ENCODE peak calls at places on chromosomes 16 and 17, in eight cellular contexts. One of them, this sample, is unnamed.

GRCh38 chr17:64632606-64633005 is 29.5 kb downstream of the SMURF2 start:
- DNase-seq in SK-N-SH: no peak
- DNase-seq in A549: no peak
- DNase-seq in tibial nerve: no peak
- DNase-seq in H1: no peak
- DNase-seq in transverse colon: no peak
- DNase-seq in K562: no peak
- DNase-seq in suprapubic skin: no peak
- DNase-seq in this sample: no peak

GRCh38 chr17:77213778-77214132 is 73.0 kb downstream of the SEC14L1 start:
- DNase-seq in A549: no peak
- DNase-seq in transverse colon: no peak
- DNase-seq in suprapubic skin: no peak
- DNase-seq in SK-N-SH: peak
- DNase-seq in tibial nerve: no peak
- DNase-seq in K562: no peak
- DNase-seq in H1: no peak
- DNase-seq in this sample: no peak

GRCh38 chr17:42098747-42099399 is 600 bp upstream of the ZNF385C start:
- DNase-seq in transverse colon: no peak
- DNase-seq in H1: peak
- DNase-seq in K562: no peak
- DNase-seq in SK-N-SH: peak
- DNase-seq in suprapubic skin: no peak
- DNase-seq in tibial nerve: no peak
- DNase-seq in A549: no peak
- DNase-seq in this sample: peak

GRCh38 chr16:53372942-53373871 is 61.1 kb upstream of the RBL2 start:
- DNase-seq in A549: peak
- DNase-seq in SK-N-SH: peak
- DNase-seq in K562: peak
- DNase-seq in transverse colon: peak
- DNase-seq in suprapubic skin: no peak
- DNase-seq in tibial nerve: no peak
- DNase-seq in H1: peak
- DNase-seq in this sample: no peak

GRCh38 chr16:75591001-75591852 is 25.0 kb downstream of the GABARAPL2 start:
- DNase-seq in SK-N-SH: peak
- DNase-seq in K562: no peak
- DNase-seq in transverse colon: peak
- DNase-seq in A549: no peak
- DNase-seq in suprapubic skin: no peak
- DNase-seq in tibial nerve: peak
- DNase-seq in H1: no peak
- DNase-seq in this sample: peak

GRCh38 chr17:56833023-56833811 is 503 bp downstream of the C17orf67 start:
- DNase-seq in suprapubic skin: no peak
- DNase-seq in transverse colon: peak
- DNase-seq in SK-N-SH: peak
- DNase-seq in tibial nerve: peak
- DNase-seq in H1: peak
- DNase-seq in A549: peak
- DNase-seq in K562: peak
- DNase-seq in this sample: peak

GRCh38 chr17:8163978-8164814 is 1.4 kb upstream of the VAMP2 start:
- DNase-seq in SK-N-SH: no peak
- DNase-seq in tibial nerve: peak
- DNase-seq in K562: peak
- DNase-seq in suprapubic skin: no peak
- DNase-seq in H1: no peak
- DNase-seq in A549: peak
- DNase-seq in transverse colon: peak
- DNase-seq in this sample: peak

GRCh38 chr17:74531231-74531761 is at the start of gene CD300LB:
- DNase-seq in tibial nerve: no peak
- DNase-seq in transverse colon: no peak
- DNase-seq in SK-N-SH: no peak
- DNase-seq in H1: no peak
- DNase-seq in K562: no peak
- DNase-seq in A549: no peak
- DNase-seq in suprapubic skin: peak
- DNase-seq in this sample: no peak

GRCh38 chr17:50501054-50501453 is 7.2 kb upstream of the MYCBPAP start:
- DNase-seq in H1: no peak
- DNase-seq in SK-N-SH: peak
- DNase-seq in suprapubic skin: no peak
- DNase-seq in tibial nerve: peak
- DNase-seq in A549: peak
- DNase-seq in K562: peak
- DNase-seq in transverse colon: peak
- DNase-seq in this sample: no peak

GRCh38 chr17:78137392-78138203 is 7.0 kb downstream of the TMC8 start:
- DNase-seq in SK-N-SH: peak
- DNase-seq in suprapubic skin: peak
- DNase-seq in transverse colon: peak
- DNase-seq in H1: peak
- DNase-seq in tibial nerve: no peak
- DNase-seq in A549: peak
- DNase-seq in K562: peak
- DNase-seq in this sample: peak

GRCh38 chr17:15121426-15121825 is 143.7 kb downstream of the PMP22 start:
- DNase-seq in suprapubic skin: no peak
- DNase-seq in tibial nerve: no peak
- DNase-seq in H1: no peak
- DNase-seq in A549: no peak
- DNase-seq in K562: no peak
- DNase-seq in SK-N-SH: no peak
- DNase-seq in transverse colon: no peak
- DNase-seq in this sample: no peak

GRCh38 chr17:47957591-47958490 is at the start of gene PRR15L:
- DNase-seq in suprapubic skin: no peak
- DNase-seq in K562: no peak
- DNase-seq in transverse colon: peak
- DNase-seq in H1: peak
- DNase-seq in tibial nerve: no peak
- DNase-seq in A549: no peak
- DNase-seq in SK-N-SH: no peak
- DNase-seq in this sample: no peak

GRCh38 chr16:76837872-76838271 is 353.1 kb upstream of the MON1B start:
- DNase-seq in H1: no peak
- DNase-seq in suprapubic skin: no peak
- DNase-seq in SK-N-SH: no peak
- DNase-seq in transverse colon: no peak
- DNase-seq in A549: no peak
- DNase-seq in tibial nerve: no peak
- DNase-seq in K562: no peak
- DNase-seq in this sample: no peak

GRCh38 chr17:32503251-32504165 is 16.7 kb downstream of the CDK5R1 start:
- DNase-seq in A549: no peak
- DNase-seq in K562: no peak
- DNase-seq in H1: no peak
- DNase-seq in suprapubic skin: no peak
- DNase-seq in SK-N-SH: no peak
- DNase-seq in transverse colon: peak
- DNase-seq in tibial nerve: no peak
- DNase-seq in this sample: no peak

GRCh38 chr16:13042291-13042690 is 140.9 kb downstream of the SHISA9 start:
- DNase-seq in SK-N-SH: no peak
- DNase-seq in suprapubic skin: no peak
- DNase-seq in transverse colon: no peak
- DNase-seq in H1: no peak
- DNase-seq in A549: no peak
- DNase-seq in tibial nerve: no peak
- DNase-seq in K562: no peak
- DNase-seq in this sample: no peak

GRCh38 chr17:41048441-41048840 is 1.3 kb upstream of the KRTAP2-1 start:
- DNase-seq in suprapubic skin: no peak
- DNase-seq in H1: no peak
- DNase-seq in SK-N-SH: no peak
- DNase-seq in transverse colon: no peak
- DNase-seq in A549: no peak
- DNase-seq in K562: no peak
- DNase-seq in tibial nerve: no peak
- DNase-seq in this sample: no peak

GRCh38 chr17:41054025-41054424 is 1.0 kb downstream of the KRTAP2-2 start:
- DNase-seq in K562: no peak
- DNase-seq in tibial nerve: no peak
- DNase-seq in H1: no peak
- DNase-seq in SK-N-SH: no peak
- DNase-seq in transverse colon: no peak
- DNase-seq in suprapubic skin: no peak
- DNase-seq in A549: no peak
- DNase-seq in this sample: no peak

GRCh38 chr17:41052594-41052993 is 2.4 kb downstream of the KRTAP2-2 start:
- DNase-seq in SK-N-SH: no peak
- DNase-seq in suprapubic skin: no peak
- DNase-seq in tibial nerve: no peak
- DNase-seq in H1: no peak
- DNase-seq in A549: no peak
- DNase-seq in transverse colon: no peak
- DNase-seq in K562: no peak
- DNase-seq in this sample: no peak

GRCh38 chr17:41049110-41049509 is 2.0 kb upstream of the KRTAP2-1 start:
- DNase-seq in A549: peak
- DNase-seq in H1: no peak
- DNase-seq in transverse colon: no peak
- DNase-seq in SK-N-SH: no peak
- DNase-seq in tibial nerve: no peak
- DNase-seq in K562: no peak
- DNase-seq in suprapubic skin: no peak
- DNase-seq in this sample: no peak
- TF ChIP-seq EP300 in A549: no peak
- TF ChIP-seq EP300 in H1: no peak
- TF ChIP-seq EP300 in transverse colon: no peak
- TF ChIP-seq EP300 in SK-N-SH: no peak
- TF ChIP-seq EP300 in tibial nerve: no peak
- TF ChIP-seq EP300 in K562: no peak
- TF ChIP-seq EP300 in suprapubic skin: no peak
- TF ChIP-seq EP300 in this sample: no peak

GRCh38 chr17:19304751-19305150 is 57.8 kb downstream of the B9D1 start:
- DNase-seq in transverse colon: no peak
- DNase-seq in A549: no peak
- DNase-seq in H1: no peak
- DNase-seq in tibial nerve: no peak
- DNase-seq in suprapubic skin: no peak
- DNase-seq in K562: no peak
- DNase-seq in SK-N-SH: no peak
- DNase-seq in this sample: no peak

GRCh38 chr17:19302791-19303233 is 59.7 kb downstream of the B9D1 start:
- DNase-seq in transverse colon: no peak
- DNase-seq in H1: no peak
- DNase-seq in suprapubic skin: no peak
- DNase-seq in SK-N-SH: no peak
- DNase-seq in tibial nerve: no peak
- DNase-seq in A549: no peak
- DNase-seq in K562: no peak
- DNase-seq in this sample: no peak

GRCh38 chr17:19303367-19303776 is 59.2 kb downstream of the B9D1 start:
- DNase-seq in H1: no peak
- DNase-seq in A549: no peak
- DNase-seq in SK-N-SH: no peak
- DNase-seq in transverse colon: no peak
- DNase-seq in suprapubic skin: no peak
- DNase-seq in K562: no peak
- DNase-seq in tibial nerve: no peak
- DNase-seq in this sample: no peak

GRCh38 chr17:19305261-19305660 is 57.3 kb downstream of the B9D1 start:
- DNase-seq in K562: no peak
- DNase-seq in SK-N-SH: no peak
- DNase-seq in H1: no peak
- DNase-seq in tibial nerve: no peak
- DNase-seq in suprapubic skin: no peak
- DNase-seq in A549: no peak
- DNase-seq in transverse colon: no peak
- DNase-seq in this sample: no peak

DNA sequence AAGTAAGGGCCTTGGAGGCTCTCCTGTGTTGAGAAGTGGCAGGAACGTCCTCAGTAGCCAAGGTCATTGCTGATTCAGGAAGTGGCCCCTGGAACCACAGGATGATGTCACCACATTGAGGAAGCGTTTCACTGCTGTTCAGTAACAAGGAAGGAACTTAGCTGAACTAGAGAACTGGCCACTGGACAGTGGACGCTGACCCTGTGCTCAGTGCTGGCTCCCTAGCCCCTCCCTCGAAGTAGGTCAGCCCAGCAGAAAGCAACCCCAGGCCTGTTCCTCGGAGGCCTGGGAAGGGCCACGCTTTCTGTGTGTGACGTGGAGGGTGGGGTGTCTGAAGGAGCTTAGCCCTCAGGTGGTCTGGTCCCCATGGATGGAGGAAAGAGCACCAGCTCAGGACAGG is 58.3 kb downstream of the B9D1 start:
- DNase-seq in K562: peak
- DNase-seq in SK-N-SH: no peak
- DNase-seq in tibial nerve: peak
- DNase-seq in suprapubic skin: no peak
- DNase-seq in H1: no peak
- DNase-seq in transverse colon: peak
- DNase-seq in A549: peak
- DNase-seq in this sample: no peak
- TF ChIP-seq EP300 in K562: peak
- TF ChIP-seq EP300 in SK-N-SH: no peak
- TF ChIP-seq EP300 in tibial nerve: no peak
- TF ChIP-seq EP300 in suprapubic skin: no peak
- TF ChIP-seq EP300 in H1: no peak
- TF ChIP-seq EP300 in transverse colon: no peak
- TF ChIP-seq EP300 in A549: no peak
- TF ChIP-seq EP300 in this sample: no peak

GRCh38 chr17:59093702-59094231 is 12.9 kb downstream of the TRIM37 start:
- DNase-seq in K562: no peak
- DNase-seq in H1: no peak
- DNase-seq in transverse colon: peak
- DNase-seq in tibial nerve: peak
- DNase-seq in A549: peak
- DNase-seq in SK-N-SH: no peak
- DNase-seq in suprapubic skin: no peak
- DNase-seq in this sample: no peak
- TF ChIP-seq EP300 in K562: no peak
- TF ChIP-seq EP300 in H1: no peak
- TF ChIP-seq EP300 in transverse colon: no peak
- TF ChIP-seq EP300 in tibial nerve: no peak
- TF ChIP-seq EP300 in A549: peak
- TF ChIP-seq EP300 in SK-N-SH: peak
- TF ChIP-seq EP300 in suprapubic skin: no peak
- TF ChIP-seq EP300 in this sample: no peak

GRCh38 chr17:3792481-3792880 is 8.5 kb downstream of the ITGAE start:
- DNase-seq in transverse colon: no peak
- DNase-seq in tibial nerve: no peak
- DNase-seq in suprapubic skin: no peak
- DNase-seq in H1: no peak
- DNase-seq in A549: no peak
- DNase-seq in SK-N-SH: no peak
- DNase-seq in K562: no peak
- DNase-seq in this sample: peak

GRCh38 chr17:3788200-3788599 is 12.8 kb downstream of the ITGAE start:
- DNase-seq in suprapubic skin: no peak
- DNase-seq in tibial nerve: no peak
- DNase-seq in A549: no peak
- DNase-seq in transverse colon: no peak
- DNase-seq in SK-N-SH: no peak
- DNase-seq in K562: no peak
- DNase-seq in H1: no peak
- DNase-seq in this sample: no peak
- TF ChIP-seq EP300 in suprapubic skin: no peak
- TF ChIP-seq EP300 in tibial nerve: no peak
- TF ChIP-seq EP300 in A549: no peak
- TF ChIP-seq EP300 in transverse colon: no peak
- TF ChIP-seq EP300 in SK-N-SH: no peak
- TF ChIP-seq EP300 in K562: no peak
- TF ChIP-seq EP300 in H1: no peak
- TF ChIP-seq EP300 in this sample: no peak

GRCh38 chr17:17495448-17496188 is 577 bp downstream of the RASD1 start:
- DNase-seq in K562: no peak
- DNase-seq in tibial nerve: no peak
- DNase-seq in SK-N-SH: no peak
- DNase-seq in suprapubic skin: peak
- DNase-seq in H1: peak
- DNase-seq in transverse colon: peak
- DNase-seq in A549: no peak
- DNase-seq in this sample: peak
- TF ChIP-seq EP300 in K562: no peak
- TF ChIP-seq EP300 in tibial nerve: no peak
- TF ChIP-seq EP300 in SK-N-SH: no peak
- TF ChIP-seq EP300 in suprapubic skin: no peak
- TF ChIP-seq EP300 in H1: no peak
- TF ChIP-seq EP300 in transverse colon: no peak
- TF ChIP-seq EP300 in A549: no peak
- TF ChIP-seq EP300 in this sample: no peak

This sample was measured in ovary.